ENCODE peak calls at places on chromosomes 7 and 10, in four cellular contexts. F is A549, M is HepG2, D is GM12878. Y is an unnamed sample.

GRCh38 chr10:794382-794956 is 105.0 kb upstream of the DIP2C start:
- DNase-seq in F (no peak), M (peak), D (no peak), Y (peak)

GRCh38 chr7:46059308-46060020 is 138.4 kb upstream of the IGFBP3 start:
- DNase-seq in F (no peak), M (no peak), D (no peak), Y (no peak)

GRCh38 chr7:45588466-45588865 is 14.3 kb downstream of the ADCY1 start:
- DNase-seq in F (no peak), M (no peak), D (no peak), Y (no peak)

GRCh38 chr10:27153855-27154198 is 357 bp downstream of the YME1L1 start:
- DNase-seq in F (peak), M (peak), D (no peak), Y (peak)

GRCh38 chr7:41916450-41916927 is 213.6 kb upstream of the INHBA start:
- DNase-seq in F (peak), M (no peak), D (no peak), Y (no peak)

GRCh38 chr10:133473270-133473669 is 19.5 kb downstream of the SCART1 start:
- DNase-seq in F (no peak), M (no peak), D (no peak), Y (no peak)

GRCh38 chr7:53466396-53466795 is 431.0 kb downstream of the POM121L12 start:
- DNase-seq in F (no peak), M (no peak), D (no peak), Y (no peak)

GRCh38 chr7:2460188-2460587 is 16.0 kb downstream of the GRIFIN start:
- DNase-seq in F (no peak), M (no peak), D (no peak), Y (no peak)

GRCh38 chr7:137990251-137990901 is 11.5 kb downstream of the CREB3L2 start:
- DNase-seq in F (no peak), M (no peak), D (no peak), Y (no peak)

GRCh38 chr10:28135258-28135657 is 136.4 kb upstream of the ODAD2 start:
- DNase-seq in F (no peak), M (no peak), D (no peak), Y (no peak)

GRCh38 chr10:56269181-56269580 is 91.9 kb downstream of the ZWINT start:
- DNase-seq in F (no peak), M (no peak), D (no peak), Y (peak)

GRCh38 chr7:668139-668871 is 58.2 kb upstream of the DNAAF5 start:
- DNase-seq in F (no peak), M (no peak), D (no peak), Y (no peak)

GRCh38 chr7:122887198-122887597 is 938 bp upstream of the CADPS2 start:
- DNase-seq in F (peak), M (peak), D (no peak), Y (peak)

GRCh38 chr7:107874605-107875446 is 16.2 kb upstream of the DLD start:
- DNase-seq in F (peak), M (peak), D (no peak), Y (peak)

GRCh38 chr10:113957013-113957412 is 86.7 kb upstream of the ADRB1 start:
- DNase-seq in F (no peak), M (peak), D (no peak), Y (no peak)

GRCh38 chr7:16399265-16399801 is 22.0 kb downstream of the CRPPA start:
- DNase-seq in F (no peak), M (no peak), D (no peak), Y (no peak)

GRCh38 chr7:55086413-55087201 is 67.8 kb downstream of the EGFR start:
- DNase-seq in F (no peak), M (peak), D (peak), Y (peak)

GRCh38 chr7:4084271-4084670 is 597.8 kb upstream of the FOXK1 start:
- DNase-seq in F (no peak), M (no peak), D (no peak), Y (no peak)

GRCh38 chr7:47931005-47931787 is 17.1 kb downstream of the PKD1L1 start:
- DNase-seq in F (no peak), M (no peak), D (no peak), Y (no peak)

GRCh38 chr7:155470686-155471638 is 13.0 kb downstream of the EN2 start:
- DNase-seq in F (no peak), M (no peak), D (no peak), Y (peak)

GRCh38 chr7:73717991-73718405 is 1.5 kb downstream of the STX1A start:
- DNase-seq in F (no peak), M (no peak), D (no peak), Y (no peak)

GRCh38 chr7:133265821-133266220 is 12.9 kb downstream of the EXOC4 start:
- DNase-seq in F (no peak), M (no peak), D (no peak), Y (no peak)

DNA sequence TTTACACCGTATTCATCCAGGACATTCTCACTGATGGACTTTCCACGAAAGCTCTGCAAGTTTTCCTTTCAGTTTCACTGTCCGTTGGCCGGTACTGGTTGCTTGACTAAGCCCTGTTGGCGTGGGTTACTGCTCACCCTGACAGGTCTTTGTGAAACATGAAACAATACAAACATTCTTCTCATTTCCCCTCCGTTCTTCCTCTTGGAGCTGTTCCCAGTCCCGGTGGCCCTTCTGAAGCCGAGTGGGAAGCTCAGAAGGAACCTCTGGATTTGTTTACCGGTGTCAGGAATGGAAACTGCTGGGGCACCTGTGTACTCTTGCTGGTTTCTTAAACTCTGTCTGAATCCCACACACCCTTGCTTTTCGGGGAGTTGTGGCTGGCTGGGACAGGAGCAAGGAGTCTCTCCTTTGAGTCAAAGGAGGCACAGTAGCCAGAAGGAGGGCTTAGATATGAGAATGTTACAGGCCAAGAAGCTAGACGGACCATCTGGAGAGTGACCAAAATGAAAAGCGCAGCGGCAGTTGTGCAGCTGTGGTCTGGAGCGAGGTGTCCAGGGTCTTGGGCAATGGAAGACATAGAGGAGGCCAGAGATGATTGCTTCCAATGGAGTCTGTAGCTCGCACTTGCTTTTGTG is 45.7 kb downstream of the LYZL2 start:
- DNase-seq in F (peak), M (peak), D (peak), Y (no peak)
- TF ChIP-seq PBX3 in F (no peak), M (no peak), D (no peak), Y (peak)

GRCh38 chr10:132419631-132420468 is 22.9 kb downstream of the PWWP2B start:
- DNase-seq in F (no peak), M (no peak), D (no peak), Y (peak)
- TF ChIP-seq PBX3 in F (no peak), M (no peak), D (no peak), Y (no peak)

GRCh38 chr10:118547282-118547681 is 48.2 kb downstream of the PRLHR start:
- DNase-seq in F (no peak), M (no peak), D (no peak), Y (no peak)

GRCh38 chr10:118546479-118546878 is 49.0 kb downstream of the PRLHR start:
- DNase-seq in F (no peak), M (no peak), D (no peak), Y (no peak)

GRCh38 chr10:118551535-118552100 is 43.8 kb downstream of the PRLHR start:
- DNase-seq in F (no peak), M (no peak), D (no peak), Y (no peak)
- TF ChIP-seq PBX3 in F (no peak), M (no peak), D (no peak), Y (no peak)

GRCh38 chr10:32269343-32270100 is 77.4 kb downstream of the EPC1 start:
- DNase-seq in F (no peak), M (no peak), D (no peak), Y (no peak)

GRCh38 chr10:32263300-32263699 is 83.7 kb downstream of the EPC1 start:
- DNase-seq in F (no peak), M (no peak), D (no peak), Y (no peak)

GRCh38 chr10:32266566-32266965 is 80.4 kb downstream of the EPC1 start:
- DNase-seq in F (no peak), M (no peak), D (no peak), Y (no peak)

GRCh38 chr10:32266979-32267378 is 80.0 kb downstream of the EPC1 start:
- DNase-seq in F (no peak), M (no peak), D (no peak), Y (no peak)

GRCh38 chr10:32265756-32266155 is 81.2 kb downstream of the EPC1 start:
- DNase-seq in F (no peak), M (no peak), D (no peak), Y (no peak)
- TF ChIP-seq PBX3 in F (no peak), M (no peak), D (no peak), Y (no peak)

Y was measured in SK-N-SH.